ENCODE peak calls at places on chromosomes 12 and 14, in five cellular contexts. C is amniotic stem cell; A is HEK293T; L is naive thymus-derived CD4-positive, alpha-beta T cell; Y is H4. F is an unnamed sample.

GRCh38 chr12:77837876-77838291 is 7.2 kb downstream of the NAV3 start:
- DNase-seq in C (no peak), A (no peak), L (no peak), Y (no peak), F (no peak)

GRCh38 chr14:58687232-58687795 is 49.6 kb downstream of the DACT1 start:
- DNase-seq in C (no peak), A (no peak), L (no peak), Y (no peak), F (no peak)

GRCh38 chr14:88029500-88029899 is 24.6 kb downstream of the GPR65 start:
- DNase-seq in C (no peak), A (no peak), L (no peak), Y (no peak), F (no peak)

GRCh38 chr14:89502966-89503365 is 85.9 kb upstream of the FOXN3 start:
- DNase-seq in C (no peak), A (no peak), L (no peak), Y (no peak), F (no peak)

GRCh38 chr14:52313903-52314481 is at the start of gene PTGER2:
- DNase-seq in C (peak; percentile 65), A (peak; percentile 69), L (peak; percentile 24), Y (peak; percentile 76), F (peak; percentile 15)

GRCh38 chr12:125841332-125841731 is 776.1 kb downstream of the AACS start:
- DNase-seq in C (no peak), A (no peak), L (no peak), Y (no peak), F (no peak)

GRCh38 chr12:132324173-132324572 is 5.2 kb downstream of the GALNT9 start:
- DNase-seq in C (no peak), A (no peak), L (no peak), Y (no peak), F (no peak)

GRCh38 chr14:73567951-73568885 is 795 bp upstream of the ACOT2 start:
- DNase-seq in C (no peak), A (no peak), L (no peak), Y (no peak), F (no peak)

GRCh38 chr12:68749861-68750260 is 3.9 kb downstream of the SLC35E3 start:
- DNase-seq in C (no peak), A (no peak), L (no peak), Y (no peak), F (no peak)

GRCh38 chr12:84413656-84414055 is 498.9 kb downstream of the SLC6A15 start:
- DNase-seq in C (peak; percentile 5), A (no peak), L (no peak), Y (no peak), F (no peak)

GRCh38 chr12:52924764-52925716 is 20.2 kb upstream of the KRT8 start:
- DNase-seq in C (peak; percentile 51), A (no peak), L (no peak), Y (no peak), F (no peak)

GRCh38 chr14:20620798-20621478 is 20.6 kb downstream of the OR6S1 start:
- DNase-seq in C (no peak), A (no peak), L (no peak), Y (no peak), F (no peak)

GRCh38 chr12:58097741-58098140 is 156.4 kb downstream of the ATP23 start:
- DNase-seq in C (no peak), A (no peak), L (no peak), Y (no peak), F (no peak)

GRCh38 chr12:130775953-130776856 is 60.1 kb upstream of the RIMBP2 start:
- DNase-seq in C (peak; percentile 86), A (no peak), L (peak; percentile 16), Y (peak; percentile 69), F (no peak)

GRCh38 chr14:77838756-77839565 is 39.1 kb downstream of the ADCK1 start:
- DNase-seq in C (no peak), A (no peak), L (no peak), Y (no peak), F (no peak)

GRCh38 chr12:6275609-6276246 is 34.8 kb upstream of the PLEKHG6 start:
- DNase-seq in C (no peak), A (no peak), L (no peak), Y (no peak), F (no peak)

GRCh38 chr14:67579636-67580035 is 20.4 kb downstream of the PIGH start:
- DNase-seq in C (no peak), A (no peak), L (no peak), Y (no peak), F (no peak)

GRCh38 chr14:90517431-90517841 is 120.6 kb downstream of the CALM1 start:
- DNase-seq in C (no peak), A (no peak), L (no peak), Y (no peak), F (no peak)

GRCh38 chr14:95507174-95507573 is 9.3 kb downstream of the SYNE3 start:
- DNase-seq in C (peak; percentile 70), A (no peak), L (no peak), Y (peak; percentile 97), F (no peak)

GRCh38 chr12:102169922-102170698 is 27.5 kb downstream of the PMCH start:
- DNase-seq in C (peak; percentile 3), A (peak; percentile 12), L (no peak), Y (peak; percentile 20), F (no peak)

GRCh38 chr14:59688224-59689170 is 111.9 kb upstream of the CCDC175 start:
- DNase-seq in C (peak; percentile 26), A (peak; percentile 61), L (no peak), Y (peak; percentile 67), F (peak; percentile 11)

GRCh38 chr12:109890620-109891019 is 9.5 kb upstream of the TCHP start:
- DNase-seq in C (no peak), A (no peak), L (no peak), Y (no peak), F (no peak)

GRCh38 chr14:52950410-52950897 is 396 bp downstream of the FERMT2 start:
- DNase-seq in C (no peak), A (peak; percentile 40), L (peak; percentile 7), Y (peak; percentile 49), F (no peak)

GRCh38 chr14:80764496-80764895 is 177.0 kb downstream of the CEP128 start:
- DNase-seq in C (no peak), A (no peak), L (no peak), Y (peak; percentile 4), F (no peak)

GRCh38 chr12:105538880-105539279 is 208.4 kb downstream of the C12orf75 start:
- DNase-seq in C (no peak), A (no peak), L (no peak), Y (no peak), F (no peak)

GRCh38 chr14:54129850-54130640 is 173.4 kb upstream of the BMP4 start:
- DNase-seq in C (no peak), A (no peak), L (no peak), Y (no peak), F (no peak)

GRCh38 chr12:24364921-24365320 is 415.5 kb upstream of the SOX5 start:
- DNase-seq in C (no peak), A (no peak), L (no peak), Y (no peak), F (no peak)

GRCh38 chr12:54299515-54300266 is 1.1 kb downstream of the NFE2 start:
- DNase-seq in C (no peak), A (no peak), L (no peak), Y (no peak), F (no peak)

GRCh38 chr14:102584871-102585869 is 7.3 kb upstream of the RCOR1 start:
- DNase-seq in C (no peak), A (no peak), L (no peak), Y (no peak), F (no peak)

GRCh38 chr12:72178244-72178643 is 93.9 kb upstream of the TRHDE start:
- DNase-seq in C (no peak), A (no peak), L (no peak), Y (no peak), F (no peak)

GRCh38 chr12:111741235-111741812 is 25.4 kb upstream of the ALDH2 start:
- DNase-seq in C (no peak), A (no peak), L (no peak), Y (no peak), F (no peak)

GRCh38 chr12:101935769-101936741 is 58.7 kb downstream of the DRAM1 start:
- DNase-seq in C (peak; percentile 75), A (no peak), L (no peak), Y (peak; percentile 80), F (no peak)

GRCh38 chr12:131092911-131093901 is 139.5 kb downstream of the ADGRD1 start:
- DNase-seq in C (no peak), A (no peak), L (no peak), Y (peak; percentile 27), F (peak; percentile 18)